ENCODE peak calls at places on chromosomes 2 and 18, in four cellular contexts. One of them, this sample, is unnamed.
A peak's percentile ranks its signal among the peaks of the same experiment; 100 is the strongest.

GRCh38 chr18:47287911-47288635 is 36.6 kb upstream of the SKOR2 start:
- DNase-seq in COR-L47: no peak
- DNase-seq in GM23338: no peak
- DNase-seq in stimulated activated CD4-positive, alpha-beta T cell treated with anti-CD3 and anti-CD28 coated beads, Interleukin-4, amount 100 ng/mL, for 1 hour: no peak
- DNase-seq in this sample: no peak

GRCh38 chr2:70551156-70551555 is 2.5 kb downstream of the TGFA start:
- DNase-seq in stimulated activated CD4-positive, alpha-beta T cell treated with anti-CD3 and anti-CD28 coated beads, Interleukin-4, amount 100 ng/mL, for 1 hour: no peak
- DNase-seq in COR-L47: no peak
- DNase-seq in GM23338: no peak
- DNase-seq in this sample: no peak

GRCh38 chr18:7524786-7525185 is 42.3 kb upstream of the PTPRM start:
- DNase-seq in GM23338: no peak
- DNase-seq in COR-L47: no peak
- DNase-seq in stimulated activated CD4-positive, alpha-beta T cell treated with anti-CD3 and anti-CD28 coated beads, Interleukin-4, amount 100 ng/mL, for 1 hour: no peak
- DNase-seq in this sample: no peak

GRCh38 chr2:70608373-70608772 is 54.7 kb upstream of the TGFA start:
- DNase-seq in stimulated activated CD4-positive, alpha-beta T cell treated with anti-CD3 and anti-CD28 coated beads, Interleukin-4, amount 100 ng/mL, for 1 hour: no peak
- DNase-seq in COR-L47: no peak
- DNase-seq in GM23338: no peak
- DNase-seq in this sample: peak; percentile 10

GRCh38 chr2:120703330-120703994 is 32.2 kb upstream of the GLI2 start:
- DNase-seq in COR-L47: no peak
- DNase-seq in GM23338: no peak
- DNase-seq in stimulated activated CD4-positive, alpha-beta T cell treated with anti-CD3 and anti-CD28 coated beads, Interleukin-4, amount 100 ng/mL, for 1 hour: no peak
- DNase-seq in this sample: peak; percentile 79

GRCh38 chr2:207239222-207239674 is 73.5 kb upstream of the KLF7 start:
- DNase-seq in GM23338: no peak
- DNase-seq in stimulated activated CD4-positive, alpha-beta T cell treated with anti-CD3 and anti-CD28 coated beads, Interleukin-4, amount 100 ng/mL, for 1 hour: peak; percentile 15
- DNase-seq in COR-L47: no peak
- DNase-seq in this sample: peak; percentile 100

GRCh38 chr2:59027320-59027719 is 786.2 kb upstream of the FANCL start:
- DNase-seq in GM23338: no peak
- DNase-seq in COR-L47: no peak
- DNase-seq in stimulated activated CD4-positive, alpha-beta T cell treated with anti-CD3 and anti-CD28 coated beads, Interleukin-4, amount 100 ng/mL, for 1 hour: no peak
- DNase-seq in this sample: no peak

GRCh38 chr2:33707312-33707711 is 108.2 kb upstream of the FAM98A start:
- DNase-seq in COR-L47: no peak
- DNase-seq in GM23338: no peak
- DNase-seq in stimulated activated CD4-positive, alpha-beta T cell treated with anti-CD3 and anti-CD28 coated beads, Interleukin-4, amount 100 ng/mL, for 1 hour: no peak
- DNase-seq in this sample: no peak

GRCh38 chr2:135149251-135149650 is 97.2 kb downstream of the RAB3GAP1 start:
- DNase-seq in GM23338: no peak
- DNase-seq in stimulated activated CD4-positive, alpha-beta T cell treated with anti-CD3 and anti-CD28 coated beads, Interleukin-4, amount 100 ng/mL, for 1 hour: no peak
- DNase-seq in COR-L47: no peak
- DNase-seq in this sample: peak; percentile 74

GRCh38 chr2:63093512-63093911 is 42.9 kb downstream of the OTX1 start:
- DNase-seq in COR-L47: no peak
- DNase-seq in GM23338: peak; percentile 6
- DNase-seq in stimulated activated CD4-positive, alpha-beta T cell treated with anti-CD3 and anti-CD28 coated beads, Interleukin-4, amount 100 ng/mL, for 1 hour: no peak
- DNase-seq in this sample: no peak

GRCh38 chr2:233013027-233013461 is at the start of gene NGEF:
- DNase-seq in GM23338: no peak
- DNase-seq in stimulated activated CD4-positive, alpha-beta T cell treated with anti-CD3 and anti-CD28 coated beads, Interleukin-4, amount 100 ng/mL, for 1 hour: no peak
- DNase-seq in COR-L47: no peak
- DNase-seq in this sample: no peak

GRCh38 chr2:226683196-226683595 is 116.4 kb downstream of the IRS1 start:
- DNase-seq in GM23338: no peak
- DNase-seq in stimulated activated CD4-positive, alpha-beta T cell treated with anti-CD3 and anti-CD28 coated beads, Interleukin-4, amount 100 ng/mL, for 1 hour: no peak
- DNase-seq in COR-L47: no peak
- DNase-seq in this sample: peak; percentile 97

GRCh38 chr18:79199691-79200374 is 130.6 kb downstream of the ATP9B start:
- DNase-seq in stimulated activated CD4-positive, alpha-beta T cell treated with anti-CD3 and anti-CD28 coated beads, Interleukin-4, amount 100 ng/mL, for 1 hour: no peak
- DNase-seq in COR-L47: no peak
- DNase-seq in GM23338: no peak
- DNase-seq in this sample: peak; percentile 72

GRCh38 chr2:85705680-85706039 is 11.5 kb downstream of the GNLY start:
- DNase-seq in COR-L47: no peak
- DNase-seq in GM23338: no peak
- DNase-seq in stimulated activated CD4-positive, alpha-beta T cell treated with anti-CD3 and anti-CD28 coated beads, Interleukin-4, amount 100 ng/mL, for 1 hour: no peak
- DNase-seq in this sample: peak; percentile 93

GRCh38 chr18:3907955-3908354 is 458.0 kb downstream of the TGIF1 start:
- DNase-seq in GM23338: no peak
- DNase-seq in COR-L47: no peak
- DNase-seq in stimulated activated CD4-positive, alpha-beta T cell treated with anti-CD3 and anti-CD28 coated beads, Interleukin-4, amount 100 ng/mL, for 1 hour: no peak
- DNase-seq in this sample: no peak

GRCh38 chr2:85908506-85908905 is 19.7 kb upstream of the ST3GAL5 start:
- DNase-seq in COR-L47: no peak
- DNase-seq in stimulated activated CD4-positive, alpha-beta T cell treated with anti-CD3 and anti-CD28 coated beads, Interleukin-4, amount 100 ng/mL, for 1 hour: no peak
- DNase-seq in GM23338: no peak
- DNase-seq in this sample: no peak

GRCh38 chr2:43192039-43192438 is 34.4 kb downstream of the ZFP36L2 start:
- DNase-seq in COR-L47: no peak
- DNase-seq in GM23338: peak; percentile 83
- DNase-seq in stimulated activated CD4-positive, alpha-beta T cell treated with anti-CD3 and anti-CD28 coated beads, Interleukin-4, amount 100 ng/mL, for 1 hour: no peak
- DNase-seq in this sample: no peak

GRCh38 chr18:63284173-63284765 is 35.3 kb downstream of the BCL2 start:
- DNase-seq in stimulated activated CD4-positive, alpha-beta T cell treated with anti-CD3 and anti-CD28 coated beads, Interleukin-4, amount 100 ng/mL, for 1 hour: no peak
- DNase-seq in COR-L47: no peak
- DNase-seq in GM23338: no peak
- DNase-seq in this sample: no peak

GRCh38 chr2:96527052-96527964 is 9.2 kb upstream of the ARID5A start:
- DNase-seq in stimulated activated CD4-positive, alpha-beta T cell treated with anti-CD3 and anti-CD28 coated beads, Interleukin-4, amount 100 ng/mL, for 1 hour: peak; percentile 67
- DNase-seq in GM23338: peak; percentile 68
- DNase-seq in COR-L47: no peak
- DNase-seq in this sample: no peak

GRCh38 chr2:15579641-15580040 is 12.0 kb upstream of the DDX1 start:
- DNase-seq in GM23338: peak; percentile 42
- DNase-seq in COR-L47: no peak
- DNase-seq in stimulated activated CD4-positive, alpha-beta T cell treated with anti-CD3 and anti-CD28 coated beads, Interleukin-4, amount 100 ng/mL, for 1 hour: no peak
- DNase-seq in this sample: peak; percentile 41

GRCh38 chr2:231611273-231612198 is 18.9 kb downstream of the TEX44 start:
- DNase-seq in COR-L47: no peak
- DNase-seq in GM23338: peak; percentile 89
- DNase-seq in stimulated activated CD4-positive, alpha-beta T cell treated with anti-CD3 and anti-CD28 coated beads, Interleukin-4, amount 100 ng/mL, for 1 hour: peak; percentile 54
- DNase-seq in this sample: peak; percentile 95

GRCh38 chr2:219246559-219246958 is 1.3 kb downstream of the STK16 start:
- DNase-seq in GM23338: no peak
- DNase-seq in COR-L47: no peak
- DNase-seq in stimulated activated CD4-positive, alpha-beta T cell treated with anti-CD3 and anti-CD28 coated beads, Interleukin-4, amount 100 ng/mL, for 1 hour: no peak
- DNase-seq in this sample: no peak

GRCh38 chr2:190862067-190862466 is 18.6 kb upstream of the GLS start:
- DNase-seq in GM23338: no peak
- DNase-seq in COR-L47: no peak
- DNase-seq in stimulated activated CD4-positive, alpha-beta T cell treated with anti-CD3 and anti-CD28 coated beads, Interleukin-4, amount 100 ng/mL, for 1 hour: no peak
- DNase-seq in this sample: no peak

GRCh38 chr2:20050712-20051517 is 513 bp downstream of the LAPTM4A start:
- DNase-seq in GM23338: peak; percentile 73
- DNase-seq in COR-L47: peak; percentile 61
- DNase-seq in stimulated activated CD4-positive, alpha-beta T cell treated with anti-CD3 and anti-CD28 coated beads, Interleukin-4, amount 100 ng/mL, for 1 hour: peak; percentile 7
- DNase-seq in this sample: peak; percentile 59

GRCh38 chr2:20282916-20283592 is 58.1 kb upstream of the SDC1 start:
- DNase-seq in GM23338: no peak
- DNase-seq in stimulated activated CD4-positive, alpha-beta T cell treated with anti-CD3 and anti-CD28 coated beads, Interleukin-4, amount 100 ng/mL, for 1 hour: no peak
- DNase-seq in COR-L47: no peak
- DNase-seq in this sample: no peak

GRCh38 chr18:9804517-9805104 is 81.2 kb upstream of the TXNDC2 start:
- DNase-seq in stimulated activated CD4-positive, alpha-beta T cell treated with anti-CD3 and anti-CD28 coated beads, Interleukin-4, amount 100 ng/mL, for 1 hour: no peak
- DNase-seq in COR-L47: peak; percentile 45
- DNase-seq in GM23338: no peak
- DNase-seq in this sample: no peak

GRCh38 chr18:26386002-26386401 is 159.8 kb downstream of the TAF4B start:
- DNase-seq in GM23338: no peak
- DNase-seq in stimulated activated CD4-positive, alpha-beta T cell treated with anti-CD3 and anti-CD28 coated beads, Interleukin-4, amount 100 ng/mL, for 1 hour: no peak
- DNase-seq in COR-L47: peak; percentile 58
- DNase-seq in this sample: peak; percentile 26

GRCh38 chr2:218717262-218717661 is 6.6 kb downstream of the TTLL4 start:
- DNase-seq in COR-L47: no peak
- DNase-seq in stimulated activated CD4-positive, alpha-beta T cell treated with anti-CD3 and anti-CD28 coated beads, Interleukin-4, amount 100 ng/mL, for 1 hour: no peak
- DNase-seq in GM23338: no peak
- DNase-seq in this sample: peak; percentile 67

GRCh38 chr2:33411765-33412164 is 64.7 kb upstream of the RASGRP3 start:
- DNase-seq in COR-L47: no peak
- DNase-seq in GM23338: no peak
- DNase-seq in stimulated activated CD4-positive, alpha-beta T cell treated with anti-CD3 and anti-CD28 coated beads, Interleukin-4, amount 100 ng/mL, for 1 hour: no peak
- DNase-seq in this sample: no peak

GRCh38 chr2:42924436-42924897 is 132.1 kb upstream of the HAAO start:
- DNase-seq in stimulated activated CD4-positive, alpha-beta T cell treated with anti-CD3 and anti-CD28 coated beads, Interleukin-4, amount 100 ng/mL, for 1 hour: no peak
- DNase-seq in COR-L47: no peak
- DNase-seq in GM23338: no peak
- DNase-seq in this sample: no peak

GRCh38 chr2:102114851-102115497 is 27.6 kb upstream of the IL1R1 start:
- DNase-seq in COR-L47: no peak
- DNase-seq in GM23338: no peak
- DNase-seq in stimulated activated CD4-positive, alpha-beta T cell treated with anti-CD3 and anti-CD28 coated beads, Interleukin-4, amount 100 ng/mL, for 1 hour: no peak
- DNase-seq in this sample: no peak

GRCh38 chr18:76491801-76492668 is 3.0 kb downstream of the ZNF516 start:
- DNase-seq in COR-L47: peak; percentile 43
- DNase-seq in stimulated activated CD4-positive, alpha-beta T cell treated with anti-CD3 and anti-CD28 coated beads, Interleukin-4, amount 100 ng/mL, for 1 hour: peak; percentile 46
- DNase-seq in GM23338: peak; percentile 58
- DNase-seq in this sample: peak; percentile 50

GRCh38 chr2:19759880-19760279 is 141.9 kb downstream of the TTC32 start:
- DNase-seq in COR-L47: no peak
- DNase-seq in GM23338: no peak
- DNase-seq in stimulated activated CD4-positive, alpha-beta T cell treated with anti-CD3 and anti-CD28 coated beads, Interleukin-4, amount 100 ng/mL, for 1 hour: no peak
- DNase-seq in this sample: no peak

GRCh38 chr2:24824071-24824588 is 30.9 kb downstream of the CENPO start:
- DNase-seq in COR-L47: no peak
- DNase-seq in stimulated activated CD4-positive, alpha-beta T cell treated with anti-CD3 and anti-CD28 coated beads, Interleukin-4, amount 100 ng/mL, for 1 hour: no peak
- DNase-seq in GM23338: no peak
- DNase-seq in this sample: no peak

GRCh38 chr2:62263076-62263475 is 67.2 kb downstream of the B3GNT2 start:
- DNase-seq in stimulated activated CD4-positive, alpha-beta T cell treated with anti-CD3 and anti-CD28 coated beads, Interleukin-4, amount 100 ng/mL, for 1 hour: no peak
- DNase-seq in COR-L47: no peak
- DNase-seq in GM23338: no peak
- DNase-seq in this sample: no peak

GRCh38 chr2:129733579-129733978 is 245.9 kb upstream of the RAB6C start:
- DNase-seq in GM23338: no peak
- DNase-seq in stimulated activated CD4-positive, alpha-beta T cell treated with anti-CD3 and anti-CD28 coated beads, Interleukin-4, amount 100 ng/mL, for 1 hour: no peak
- DNase-seq in COR-L47: no peak
- DNase-seq in this sample: no peak

This sample was measured in epithelial cell of esophagus.